ENCODE peak calls at places on chromosomes 4 and X, in seven cellular contexts. M is transverse colon, E is tibial artery, X is lower lobe of right lung, B is H9, G is Panc1, H is uterus. Y is an unnamed sample.

GRCh38 chrX:104310084-104310483 is 55.4 kb upstream of the ESX1 start:
- DNase-seq in M (no peak), E (no peak), X (no peak), B (no peak), G (peak), H (no peak), Y (peak)

GRCh38 chr4:87949961-87950360 is 25.6 kb upstream of the SPP1 start:
- DNase-seq in M (no peak), E (no peak), X (no peak), B (no peak), G (no peak), H (no peak), Y (peak)

GRCh38 chrX:136219893-136220292 is 31.3 kb downstream of the MAP7D3 start:
- DNase-seq in M (no peak), E (no peak), X (no peak), B (no peak), G (no peak), H (no peak), Y (no peak)

GRCh38 chrX:13085533-13085932 is 41.1 kb upstream of the FAM9C start:
- DNase-seq in M (no peak), E (no peak), X (no peak), B (no peak), G (no peak), H (no peak), Y (no peak)

GRCh38 chrX:39397561-39398200 is 596.4 kb downstream of the MID1IP1 start:
- DNase-seq in M (no peak), E (no peak), X (no peak), B (no peak), G (no peak), H (no peak), Y (no peak)

GRCh38 chr4:67725132-67725531 is 24.2 kb upstream of the UBA6 start:
- DNase-seq in M (no peak), E (no peak), X (no peak), B (no peak), G (no peak), H (no peak), Y (peak)

GRCh38 chr4:8439914-8440490 is 521 bp downstream of the ACOX3 start:
- DNase-seq in M (peak), E (peak), X (no peak), B (no peak), G (no peak), H (no peak), Y (no peak)

GRCh38 chr4:125702406-125702805 is 387.7 kb downstream of the FAT4 start:
- DNase-seq in M (no peak), E (no peak), X (no peak), B (no peak), G (no peak), H (no peak), Y (no peak)

GRCh38 chr4:3674479-3674851 is 91.7 kb upstream of the ADRA2C start:
- DNase-seq in M (no peak), E (no peak), X (peak), B (no peak), G (no peak), H (no peak), Y (no peak)

GRCh38 chr4:142315999-142316398 is 530.1 kb downstream of the INPP4B start:
- DNase-seq in M (no peak), E (no peak), X (no peak), B (no peak), G (no peak), H (no peak), Y (no peak)

DNA sequence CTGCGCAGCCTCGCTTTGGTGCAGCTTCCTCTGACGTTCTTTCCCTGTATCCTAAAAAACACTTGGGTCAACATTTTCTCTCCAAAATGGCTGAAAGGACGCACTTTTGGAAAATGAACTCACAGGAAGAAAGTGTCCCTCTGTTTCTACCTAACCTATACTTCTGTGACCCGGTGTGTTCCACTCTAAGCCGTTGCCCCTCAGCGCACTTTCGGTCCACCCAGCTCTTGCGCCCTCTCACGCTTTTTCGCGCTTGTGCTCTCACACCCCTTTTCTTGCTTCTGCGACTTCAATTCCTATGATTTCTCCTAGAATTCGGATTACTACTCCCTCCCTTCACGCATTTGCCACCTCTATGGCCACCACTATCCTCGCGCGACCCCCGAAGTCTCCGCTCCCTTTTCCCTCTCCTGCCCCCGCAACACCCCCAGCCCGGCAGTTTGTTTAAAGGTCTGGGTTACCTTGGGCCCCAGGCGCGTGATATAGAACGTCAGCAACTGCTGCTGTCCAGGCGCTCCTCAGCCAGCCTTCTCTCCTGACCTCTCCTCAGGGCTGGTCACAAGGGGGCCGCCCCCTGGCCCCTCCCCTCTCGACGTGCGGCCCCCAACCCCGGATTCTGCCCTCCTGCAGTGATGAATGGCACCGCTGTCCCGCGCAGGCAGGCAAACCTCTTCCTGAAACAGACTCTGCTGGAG is at the start of gene USP51:
- DNase-seq in M (peak), E (peak), X (peak), B (peak), G (no peak), H (peak), Y (no peak)
- TF ChIP-seq CTCF in M (no peak), E (no peak), X (no peak), B (no peak), G (peak), H (no peak), Y (peak)

DNA sequence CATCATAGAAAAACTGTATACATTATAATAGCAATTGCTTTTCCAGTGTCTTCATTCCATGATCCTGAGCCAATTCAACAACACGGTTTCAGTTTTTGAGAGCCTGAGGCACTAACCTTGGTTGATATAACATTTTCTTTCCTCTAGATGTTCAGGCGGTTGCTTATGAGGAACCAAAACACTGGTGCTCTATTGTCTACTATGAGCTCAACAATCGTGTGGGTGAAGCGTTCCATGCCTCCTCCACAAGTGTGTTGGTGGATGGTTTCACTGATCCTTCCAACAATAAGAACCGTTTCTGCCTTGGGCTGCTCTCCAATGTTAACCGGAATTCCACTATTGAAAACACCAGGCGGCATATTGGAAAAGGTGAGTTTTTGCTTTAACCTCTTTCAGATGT is 64.9 kb downstream of the SMAD1 start:
- DNase-seq in M (no peak), E (no peak), X (no peak), B (no peak), G (no peak), H (no peak), Y (no peak)
- H3K27ac ChIP-seq in M (peak), E (no peak), X (no peak), B (no peak), G (peak), H (peak), Y (no peak)

DNA sequence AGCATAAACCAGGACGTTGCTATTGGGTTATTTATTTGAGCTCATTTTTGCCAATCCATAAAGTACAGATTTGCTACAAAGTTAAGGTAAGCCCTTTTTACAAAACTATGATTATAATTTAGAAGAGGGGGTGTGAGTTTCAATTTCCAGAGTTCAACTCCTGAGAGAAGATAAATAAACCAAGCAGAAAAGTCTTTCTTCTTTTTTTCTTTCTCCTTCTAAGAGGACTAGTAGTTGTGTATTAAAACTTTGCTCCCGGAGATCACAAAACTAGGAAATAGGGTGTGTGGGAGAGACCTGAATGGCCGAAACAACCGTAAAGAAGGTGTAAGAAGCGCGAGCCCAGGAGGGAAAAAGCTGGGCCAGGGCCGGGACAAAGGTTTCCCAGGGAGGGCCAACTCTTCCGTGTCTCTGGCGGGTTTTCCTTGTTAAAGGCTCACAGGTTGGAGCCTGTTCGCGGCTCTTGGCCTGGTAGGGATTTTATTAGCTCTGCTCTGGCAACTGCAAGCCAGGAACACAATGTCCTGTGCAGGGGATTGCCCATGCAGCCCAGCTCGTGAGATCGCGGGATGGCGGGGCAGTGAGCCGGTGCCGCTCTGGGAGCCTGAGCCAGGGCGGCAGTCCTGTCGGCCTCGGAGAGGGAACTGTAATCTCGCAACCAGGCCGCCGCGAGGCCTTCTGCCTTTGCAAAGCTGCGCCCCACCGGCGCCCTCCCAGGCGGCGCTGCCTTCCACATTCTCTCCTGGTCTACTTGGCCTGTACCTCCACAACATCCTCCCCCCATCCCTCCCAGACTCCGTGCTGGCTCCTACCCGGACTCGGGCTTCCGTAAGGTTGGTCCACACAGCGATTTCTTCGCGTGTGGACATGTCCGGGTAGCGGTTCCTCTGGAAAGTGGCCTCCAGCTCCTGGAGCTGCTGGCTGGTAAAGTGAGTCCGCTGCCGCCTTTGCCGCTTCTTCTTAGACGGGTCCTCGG is 2.2 kb downstream of the PITX2 start:
- DNase-seq in M (peak), E (no peak), X (no peak), B (peak), G (no peak), H (no peak), Y (peak)
- TF ChIP-seq CTCF in M (no peak), E (no peak), X (no peak), B (peak), G (no peak), H (no peak), Y (peak)

DNA sequence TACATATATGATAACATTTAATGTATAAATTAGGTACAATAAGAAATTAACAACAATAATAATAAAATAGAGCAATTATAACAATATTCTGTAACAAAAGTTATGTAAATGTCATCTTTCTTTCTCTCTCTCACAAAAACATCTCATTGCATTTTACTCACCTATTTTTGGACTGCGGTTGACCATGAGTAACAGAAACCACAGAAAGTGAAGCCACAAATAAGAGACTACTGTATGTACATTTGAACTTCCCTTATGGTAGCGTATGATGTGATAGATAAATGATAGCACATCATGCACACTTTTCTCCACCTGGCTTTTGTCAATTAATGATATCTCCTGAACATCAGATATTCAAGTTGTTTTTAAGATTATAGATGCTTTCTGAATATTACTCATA is 80.5 kb downstream of the HNRNPD start:
- DNase-seq in M (no peak), E (no peak), X (no peak), B (no peak), G (no peak), H (no peak), Y (no peak)
- H3K27ac ChIP-seq in M (no peak), E (no peak), X (no peak), B (no peak), G (no peak), H (no peak), Y (no peak)

GRCh38 chr4:93199492-93199891 is 629.1 kb upstream of the ATOH1 start:
- DNase-seq in M (no peak), E (no peak), X (no peak), B (peak), G (no peak), H (no peak), Y (peak)
- TF ChIP-seq CTCF in M (peak), E (no peak), X (peak), B (peak), G (peak), H (no peak), Y (peak)

DNA sequence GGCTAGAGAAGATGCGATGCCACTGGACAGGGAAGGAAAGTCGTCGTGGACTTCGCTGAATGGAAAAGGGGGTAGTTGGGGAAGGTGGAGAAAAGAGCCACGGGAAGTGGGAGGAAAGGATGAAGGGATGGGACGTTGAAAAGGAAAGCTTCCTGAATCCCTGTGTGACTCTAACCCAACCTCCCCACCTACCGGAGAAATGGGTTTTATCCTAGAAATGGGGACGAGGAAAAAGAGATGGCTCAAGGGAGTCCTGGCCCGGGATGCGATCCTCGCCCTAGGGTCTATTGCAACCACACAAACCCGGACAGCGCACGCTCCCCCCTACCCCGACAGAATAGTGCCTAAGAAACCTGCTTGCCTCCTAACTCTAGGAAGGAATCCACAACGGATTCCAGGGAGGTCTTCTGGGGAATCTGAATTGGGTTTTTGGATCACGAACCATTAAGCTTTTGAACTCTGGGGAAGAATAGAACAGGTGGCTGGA is 738 bp upstream of the TSPAN5 start:
- DNase-seq in M (no peak), E (no peak), X (no peak), B (peak), G (no peak), H (no peak), Y (peak)
- H3K27ac ChIP-seq in M (peak), E (peak), X (peak), B (no peak), G (peak), H (peak), Y (peak)

Y was measured in RWPE1.